ENCODE peak calls at places on chromosomes 11 and 22, in six cellular contexts. H, W, B, G, Y and C are unnamed samples.

GRCh38 chr11:87463486-87464102 is 425.9 kb downstream of the TMEM135 start:
- DNase-seq in H (no peak), W (peak; percentile 42), B (no peak), G (no peak), Y (peak; percentile 86), C (no peak)

GRCh38 chr11:121717296-121717695 is 264.5 kb upstream of the SORL1-AS1 start:
- DNase-seq in H (no peak), W (no peak), B (no peak), G (no peak), Y (no peak), C (no peak)

GRCh38 chr11:60328460-60328859 is 1.4 kb downstream of the MS4A6E start:
- DNase-seq in H (no peak), W (no peak), B (no peak), G (no peak), Y (no peak), C (no peak)

GRCh38 chr11:9740202-9740881 is 76.5 kb downstream of the SWAP70 start:
- DNase-seq in H (no peak), W (no peak), B (peak; percentile 40), G (no peak), Y (no peak), C (no peak)

GRCh38 chr11:126112547-126112946 is 49.9 kb upstream of the CDON start:
- DNase-seq in H (peak; percentile 42), W (no peak), B (no peak), G (peak; percentile 59), Y (peak; percentile 83), C (no peak)

GRCh38 chr11:6251120-6251733 is 8.4 kb upstream of the CCKBR start:
- DNase-seq in H (peak; percentile 91), W (peak; percentile 64), B (peak; percentile 74), G (peak; percentile 66), Y (peak; percentile 91), C (peak; percentile 58)

GRCh38 chr11:26730711-26731460 is 9.0 kb upstream of the SLC5A12 start:
- DNase-seq in H (no peak), W (no peak), B (no peak), G (no peak), Y (no peak), C (no peak)

GRCh38 chr11:28838741-28839140 is 730.6 kb downstream of the METTL15 start:
- DNase-seq in H (no peak), W (no peak), B (no peak), G (no peak), Y (no peak), C (no peak)

GRCh38 chr11:45150943-45151342 is 4.5 kb downstream of the PRDM11 start:
- DNase-seq in H (no peak), W (no peak), B (peak; percentile 7), G (no peak), Y (no peak), C (no peak)

GRCh38 chr11:83819936-83820549 is 533.9 kb upstream of the CCDC90B start:
- DNase-seq in H (peak; percentile 59), W (peak; percentile 35), B (no peak), G (peak; percentile 12), Y (peak; percentile 55), C (no peak)

GRCh38 chr11:134037093-134037908 is 31.6 kb upstream of the JAM3 start:
- DNase-seq in H (peak; percentile 75), W (no peak), B (peak; percentile 75), G (peak; percentile 81), Y (peak; percentile 88), C (peak; percentile 71)

GRCh38 chr11:15748107-15748506 is 608.2 kb downstream of the SOX6 start:
- DNase-seq in H (no peak), W (no peak), B (no peak), G (no peak), Y (no peak), C (no peak)

GRCh38 chr11:130037881-130038601 is 31.7 kb upstream of the APLP2 start:
- DNase-seq in H (no peak), W (no peak), B (no peak), G (no peak), Y (peak; percentile 21), C (peak; percentile 23)

DNA sequence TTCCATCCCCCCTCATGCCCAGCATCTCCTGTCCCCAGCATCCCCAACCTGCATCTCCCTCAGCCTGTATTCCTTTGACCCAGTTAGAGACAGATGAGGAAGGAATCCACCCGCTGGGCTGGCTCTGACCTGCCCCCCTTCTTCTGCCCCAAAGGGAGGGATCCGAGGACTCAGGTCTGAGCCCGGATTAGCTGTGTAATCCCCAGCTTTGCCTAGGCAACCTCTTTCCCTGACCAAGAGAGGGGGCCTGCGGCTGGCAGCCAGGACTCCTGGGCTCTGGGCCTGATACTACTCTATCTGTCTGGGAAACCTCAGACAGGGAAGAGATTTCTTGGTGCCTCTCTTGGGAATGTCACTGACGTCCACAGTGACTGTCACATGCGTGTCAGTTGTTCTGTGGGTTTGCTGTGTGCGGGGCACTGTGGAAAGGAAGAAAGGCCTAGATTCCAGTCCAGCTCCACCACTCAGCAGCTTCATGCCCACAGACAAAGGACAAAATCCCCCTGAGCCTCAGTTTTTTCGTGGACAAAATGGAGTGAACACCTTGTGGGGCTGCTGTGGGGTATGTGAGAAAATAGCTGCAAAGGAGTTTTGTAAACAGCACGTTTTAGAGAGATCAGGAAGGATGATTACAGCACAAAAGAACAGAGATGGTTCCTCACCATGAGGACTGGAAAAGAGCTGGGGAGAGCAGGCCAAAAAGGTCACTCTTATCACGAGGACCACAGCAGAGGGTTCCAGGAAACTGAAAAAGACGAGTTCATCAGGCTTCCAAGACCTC is 1.3 kb upstream of the NDUFV1 start:
- DNase-seq in H (no peak), W (no peak), B (no peak), G (no peak), Y (no peak), C (no peak)
- H3K27ac ChIP-seq in H (no peak overlapping the region), W (no peak overlapping the region), B (no peak overlapping the region), G (peak overlapping the region; percentile 92), Y (no peak overlapping the region), C (no peak overlapping the region)

GRCh38 chr11:118198370-118198769 is 21.9 kb upstream of the SCN2B start:
- DNase-seq in H (peak; percentile 84), W (peak; percentile 48), B (peak; percentile 88), G (peak; percentile 83), Y (peak; percentile 66), C (peak; percentile 83)
- H3K4me3 ChIP-seq in H (no peak overlapping the region), W (no peak overlapping the region), B (no peak overlapping the region), G (peak overlapping the region; percentile 16), Y (no peak overlapping the region), C (peak overlapping the region; percentile 24)

GRCh38 chr11:11582261-11582701 is 39.5 kb downstream of the GALNT18 start:
- DNase-seq in H (no peak), W (no peak), B (no peak), G (peak; percentile 46), Y (no peak), C (peak; percentile 80)
- H3K27ac ChIP-seq in H (no peak overlapping the region), W (no peak overlapping the region), B (no peak overlapping the region), G (peak overlapping the region; percentile 75), Y (no peak overlapping the region), C (peak overlapping the region; percentile 82)

DNA sequence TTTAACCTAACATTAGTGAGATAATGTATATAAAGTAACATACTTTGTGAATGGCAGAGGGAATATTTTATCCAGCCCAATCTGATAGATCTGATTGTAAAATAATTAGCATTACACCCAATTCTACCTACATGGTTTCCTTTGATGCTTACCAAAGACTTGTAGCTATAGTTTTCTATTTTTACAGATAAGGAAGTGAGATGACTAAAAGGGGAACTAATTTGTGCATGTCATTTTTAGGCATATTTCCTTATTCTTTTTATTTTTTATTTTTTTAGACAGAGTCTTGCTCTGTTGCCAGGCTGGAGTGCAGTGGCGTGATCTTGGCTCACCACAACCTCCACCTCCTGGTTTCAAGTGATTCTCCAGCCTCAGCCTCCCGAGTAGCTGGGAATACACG is 793.7 kb upstream of the LRRC4C start:
- DNase-seq in H (no peak), W (no peak), B (no peak), G (no peak), Y (no peak), C (no peak)
- H3K4me3 ChIP-seq in H (no peak overlapping the region), W (no peak overlapping the region), B (no peak overlapping the region), G (no peak overlapping the region), Y (no peak overlapping the region), C (no peak overlapping the region)

GRCh38 chr22:35961480-35961902 is 67.1 kb downstream of the RBFOX2 start:
- DNase-seq in H (peak; percentile 28), W (no peak), B (no peak), G (peak; percentile 87), Y (peak; percentile 99), C (peak; percentile 85)
- H3K27ac ChIP-seq in H (no peak overlapping the region), W (no peak overlapping the region), B (no peak overlapping the region), G (peak overlapping the region; percentile 62), Y (peak overlapping the region; percentile 64), C (peak overlapping the region; percentile 80)

GRCh38 chr11:128226106-128226716 is 361.1 kb downstream of the ETS1 start:
- DNase-seq in H (no peak), W (no peak), B (no peak), G (no peak), Y (peak; percentile 71), C (no peak)
- H3K4me3 ChIP-seq in H (no peak overlapping the region), W (no peak overlapping the region), B (no peak overlapping the region), G (no peak overlapping the region), Y (no peak overlapping the region), C (no peak overlapping the region)